ENCODE peak calls at places on chromosomes 2 and 18, in five cellular contexts. Q is fibroblast of pulmonary artery; X is tibial nerve; J is activated CD8-positive, alpha-beta T cell treated with anti-CD3 and anti-CD28 coated beads for 36 hours; V is astrocyte of the spinal cord. P is an unnamed sample.

GRCh38 chr2:43542285-43542933 is 53.4 kb downstream of the THADA start:
- DNase-seq in V (peak), J (no peak), Q (peak), X (no peak), P (peak)

GRCh38 chr2:234426616-234427015 is 70.3 kb downstream of the ARL4C start:
- DNase-seq in J (no peak), V (no peak), X (no peak), Q (no peak), P (no peak)

GRCh38 chr18:26579941-26580618 is 31.7 kb upstream of the KCTD1 start:
- DNase-seq in X (no peak), Q (peak), V (no peak), J (no peak), P (no peak)

GRCh38 chr2:240704651-240705050 is 13.0 kb downstream of the AQP12A start:
- DNase-seq in V (no peak), X (no peak), J (peak), Q (no peak), P (no peak)

GRCh38 chr2:199444749-199445148 is 13.0 kb downstream of the SATB2 start:
- DNase-seq in Q (no peak), V (no peak), X (no peak), J (no peak), P (no peak)

GRCh38 chr2:89784960-89785359 is 1093.5 kb downstream of the RPIA start:
- DNase-seq in V (no peak), J (no peak), Q (no peak), X (no peak), P (no peak)

GRCh38 chr18:10033038-10033437 is 119.2 kb downstream of the VAPA start:
- DNase-seq in J (no peak), Q (no peak), X (no peak), V (no peak), P (no peak)

GRCh38 chr2:100786985-100787384 is 33.0 kb upstream of the NPAS2 start:
- DNase-seq in Q (no peak), J (no peak), V (no peak), X (no peak), P (no peak)

GRCh38 chr2:144181006-144181405 is 338.9 kb downstream of the ZEB2 start:
- DNase-seq in X (no peak), J (no peak), V (no peak), Q (no peak), P (no peak)

GRCh38 chr18:30358545-30358944 is 684.0 kb downstream of the DSC3 start:
- DNase-seq in Q (peak), V (peak), X (no peak), J (no peak), P (no peak)

GRCh38 chr2:205712508-205712907 is 30.2 kb downstream of the NRP2 start:
- DNase-seq in V (peak), Q (no peak), X (no peak), J (peak), P (no peak)

GRCh38 chr2:236172238-236172865 is 4.2 kb upstream of the GBX2 start:
- DNase-seq in V (no peak), Q (no peak), X (no peak), J (no peak), P (no peak)

GRCh38 chr18:62018034-62018760 is 125.4 kb upstream of the RNF152 start:
- DNase-seq in V (peak), Q (peak), X (peak), J (no peak), P (no peak)

GRCh38 chr2:109305494-109306187 is 176.6 kb downstream of the SH3RF3 start:
- DNase-seq in X (no peak), V (no peak), J (no peak), Q (no peak), P (no peak)

GRCh38 chr18:27750014-27750413 is 426.9 kb downstream of the CDH2 start:
- DNase-seq in V (peak), X (no peak), J (peak), Q (peak), P (peak)

GRCh38 chr2:120066708-120067547 is 54.1 kb downstream of the EPB41L5 start:
- DNase-seq in V (peak), X (no peak), Q (no peak), J (no peak), P (no peak)

GRCh38 chr2:174004900-174005605 is 39.9 kb upstream of the SP3 start:
- DNase-seq in X (no peak), V (peak), Q (peak), J (peak), P (peak)

GRCh38 chr2:31932589-31932988 is 78.2 kb downstream of the MEMO1 start:
- DNase-seq in V (no peak), Q (no peak), J (no peak), X (no peak), P (no peak)

GRCh38 chr18:46320928-46321855 is 217.0 kb downstream of the HAUS1 start:
- DNase-seq in Q (peak), X (no peak), J (no peak), V (peak), P (no peak)

GRCh38 chr2:148044322-148044721 is 23.4 kb downstream of the MBD5 start:
- DNase-seq in X (no peak), Q (no peak), J (no peak), V (no peak), P (no peak)

GRCh38 chr2:171814883-171815282 is 79.2 kb downstream of the SLC25A12 start:
- DNase-seq in Q (no peak), X (no peak), V (no peak), J (no peak), P (no peak)

GRCh38 chr2:70104231-70105111 is 17.2 kb downstream of the PCBP1 start:
- DNase-seq in V (peak), X (no peak), J (peak), Q (peak), P (peak)

GRCh38 chr2:150485871-150486538 is 1.5 kb downstream of the RND3 start:
- DNase-seq in Q (peak), V (peak), X (peak), J (no peak), P (peak)

GRCh38 chr2:203240491-203240890 is 1.7 kb downstream of the CYP20A1 start:
- DNase-seq in J (no peak), X (no peak), V (no peak), Q (no peak), P (no peak)

GRCh38 chr2:2837768-2838547 is 506.9 kb upstream of the MYT1L start:
- DNase-seq in J (no peak), Q (no peak), V (no peak), X (no peak), P (no peak)

GRCh38 chr2:230520875-230521155 is 104.8 kb downstream of the SP100 start:
- DNase-seq in J (no peak), V (peak), X (no peak), Q (peak), P (no peak)

GRCh38 chr18:3037423-3037915 is 24.5 kb upstream of the LPIN2 start:
- DNase-seq in Q (peak), X (no peak), V (peak), J (peak), P (peak)

GRCh38 chr2:207046642-207047213 is 107.4 kb downstream of the CPO start:
- DNase-seq in J (peak), Q (peak), X (no peak), V (no peak), P (peak)
- TF ChIP-seq CTCF in J (no peak), Q (peak), X (no peak), V (no peak), P (peak)

GRCh38 chr2:48016620-48017019 is 110.3 kb upstream of the FBXO11 start:
- DNase-seq in J (no peak), X (no peak), V (no peak), Q (no peak), P (no peak)
- TF ChIP-seq CTCF in J (no peak), X (no peak), V (no peak), Q (peak), P (no peak)

GRCh38 chr2:96575790-96576456 is 39.4 kb downstream of the ARID5A start:
- DNase-seq in V (no peak), X (no peak), J (no peak), Q (no peak), P (no peak)

GRCh38 chr2:96584017-96584416 is 47.5 kb downstream of the ARID5A start:
- DNase-seq in Q (peak), V (no peak), X (no peak), J (no peak), P (no peak)

GRCh38 chr2:96578731-96579130 is 42.2 kb downstream of the ARID5A start:
- DNase-seq in Q (no peak), X (no peak), V (no peak), J (no peak), P (no peak)

GRCh38 chr2:96579422-96579821 is 42.9 kb downstream of the ARID5A start:
- DNase-seq in J (no peak), V (no peak), X (no peak), Q (no peak), P (no peak)

GRCh38 chr2:96580771-96581170 is 44.2 kb downstream of the ARID5A start:
- DNase-seq in J (peak), X (no peak), Q (peak), V (no peak), P (no peak)
- TF ChIP-seq CTCF in J (no peak), X (no peak), Q (peak), V (no peak), P (peak)

GRCh38 chr18:65788373-65788772 is 37.6 kb downstream of the CDH7 start:
- DNase-seq in J (no peak), V (no peak), X (no peak), Q (no peak), P (no peak)
- TF ChIP-seq CTCF in J (no peak), V (no peak), X (no peak), Q (no peak), P (no peak)

DNA sequence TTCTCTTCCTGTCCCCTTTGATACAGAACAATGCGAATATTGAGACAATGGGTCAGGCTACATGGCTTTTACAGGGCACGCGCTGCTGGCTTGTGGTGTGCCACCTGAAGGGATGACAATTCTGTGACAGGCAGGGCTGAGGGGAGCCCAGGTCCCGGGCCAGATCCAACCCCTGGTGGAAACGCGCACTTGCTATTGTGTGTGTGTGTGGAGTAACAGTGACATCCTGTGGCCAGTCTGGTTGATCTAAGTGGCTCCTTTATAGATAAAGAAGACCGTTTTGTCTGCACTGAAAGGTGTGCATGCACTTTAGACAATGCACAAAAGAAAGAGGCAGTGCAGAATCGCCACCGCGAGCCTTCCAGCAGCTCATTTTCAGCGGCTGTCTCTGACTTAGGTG is 273.6 kb downstream of the HRH4 start:
- DNase-seq in J (peak), V (no peak), Q (no peak), X (no peak), P (no peak)
- TF ChIP-seq CTCF in J (no peak), V (no peak), Q (no peak), X (no peak), P (no peak)

DNA sequence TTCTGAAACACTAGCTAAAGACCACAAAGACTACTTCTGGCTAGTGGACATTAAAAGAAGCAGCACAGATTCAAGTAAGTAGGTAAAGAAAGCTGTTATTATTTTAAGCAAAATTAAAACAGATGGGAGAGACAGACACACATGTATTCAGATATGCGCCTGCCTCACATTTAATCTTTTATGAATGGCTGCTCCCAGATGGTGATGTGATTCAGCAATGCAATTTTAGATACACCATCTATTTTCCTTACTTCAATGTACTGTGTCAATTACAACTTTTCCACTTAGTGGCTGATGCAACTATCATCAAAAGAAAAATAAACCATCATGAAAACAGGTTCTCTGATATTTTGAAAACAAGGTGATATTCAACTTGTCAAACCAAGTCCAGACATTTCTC is 133.0 kb upstream of the PGAP1 start:
- DNase-seq in X (no peak), Q (no peak), J (no peak), V (no peak), P (no peak)
- TF ChIP-seq CTCF in X (no peak), Q (no peak), J (no peak), V (no peak), P (no peak)

GRCh38 chr18:35024196-35024595 is 17.0 kb upstream of the MAPRE2 start:
- DNase-seq in V (no peak), J (no peak), X (no peak), Q (no peak), P (no peak)

GRCh38 chr18:35027206-35027605 is 14.0 kb upstream of the MAPRE2 start:
- DNase-seq in J (peak), V (no peak), Q (no peak), X (no peak), P (no peak)

GRCh38 chr18:35024965-35025364 is 16.2 kb upstream of the MAPRE2 start:
- DNase-seq in V (peak), X (peak), J (no peak), Q (peak), P (no peak)

GRCh38 chr18:35028556-35028955 is 12.7 kb upstream of the MAPRE2 start:
- DNase-seq in J (no peak), V (no peak), Q (no peak), X (no peak), P (no peak)

GRCh38 chr18:35026407-35027061 is 14.7 kb upstream of the MAPRE2 start:
- DNase-seq in Q (no peak), X (no peak), V (no peak), J (no peak), P (no peak)
- TF ChIP-seq CTCF in Q (no peak), X (no peak), V (no peak), J (no peak), P (peak)

GRCh38 chr2:51707625-51708024 is 675.7 kb upstream of the NRXN1 start:
- DNase-seq in V (no peak), Q (no peak), X (no peak), J (no peak), P (no peak)

GRCh38 chr2:51711761-51712160 is 679.8 kb upstream of the NRXN1 start:
- DNase-seq in J (no peak), V (peak), Q (peak), X (no peak), P (no peak)

GRCh38 chr2:51706220-51706619 is 674.3 kb upstream of the NRXN1 start:
- DNase-seq in J (no peak), X (no peak), Q (no peak), V (no peak), P (no peak)

GRCh38 chr2:51705418-51705817 is 673.5 kb upstream of the NRXN1 start:
- DNase-seq in X (no peak), V (no peak), J (no peak), Q (no peak), P (no peak)

DNA sequence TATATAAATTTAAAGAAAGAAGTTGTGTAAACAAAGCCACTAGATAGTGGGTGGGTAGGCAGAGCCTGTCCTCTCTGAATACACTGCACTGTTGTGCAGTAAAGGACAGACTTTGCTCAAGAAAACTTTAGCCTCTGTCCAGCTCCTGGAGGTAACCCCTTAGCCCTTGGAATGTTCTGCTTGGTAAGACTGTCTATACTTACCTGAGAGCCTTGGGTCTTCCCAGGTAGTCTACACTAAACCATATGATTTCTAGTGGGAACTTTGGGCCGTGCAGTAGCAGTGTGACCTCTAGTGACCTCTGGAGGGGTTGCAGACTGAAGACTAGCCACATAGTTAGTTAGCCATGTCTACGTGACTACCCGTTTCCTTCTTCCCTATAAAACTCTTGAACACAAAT is 678.3 kb upstream of the NRXN1 start:
- DNase-seq in Q (no peak), J (peak), X (no peak), V (no peak), P (no peak)
- TF ChIP-seq CTCF in Q (no peak), J (no peak), X (no peak), V (no peak), P (peak)

P was measured in GM10248.